ENCODE peak calls at places on chromosomes 3 and 15, in seven cellular contexts. I is OCI-LY7, N is K562, F is BJ, B is heart right ventricle, E is RWPE2, Q is cardiac muscle cell. Y is an unnamed sample.

GRCh38 chr15:51132384-51133139 is 37.9 kb upstream of the TNFAIP8L3 start:
- DNase-seq in I (peak; percentile 16), N (peak; percentile 55), F (peak; percentile 82), B (peak; percentile 26), E (no peak), Q (peak; percentile 50), Y (no peak)

GRCh38 chr15:101022876-101023275 is 103.7 kb downstream of the LRRK1 start:
- DNase-seq in I (no peak), N (no peak), F (no peak), B (peak; percentile 1), E (peak; percentile 41), Q (no peak), Y (no peak)

GRCh38 chr15:68200016-68200861 is 4.9 kb downstream of the CALML4 start:
- DNase-seq in I (no peak), N (no peak), F (no peak), B (no peak), E (no peak), Q (peak; percentile 36), Y (no peak)

GRCh38 chr3:130517541-130517940 is 564 bp downstream of the COL6A6 start:
- DNase-seq in I (no peak), N (no peak), F (no peak), B (no peak), E (no peak), Q (no peak), Y (no peak)

GRCh38 chr15:93980149-93980911 is 251.0 kb upstream of the MCTP2 start:
- DNase-seq in I (no peak), N (no peak), F (no peak), B (peak; percentile 57), E (no peak), Q (no peak), Y (no peak)

GRCh38 chr3:142999881-143000280 is 1.5 kb upstream of the U2SURP start:
- DNase-seq in I (no peak), N (peak; percentile 59), F (no peak), B (no peak), E (no peak), Q (no peak), Y (no peak)

GRCh38 chr3:114624047-114624445 is 330.2 kb downstream of the TIGIT start:
- DNase-seq in I (no peak), N (no peak), F (no peak), B (peak; percentile 70), E (no peak), Q (peak; percentile 18), Y (no peak)

GRCh38 chr3:45944830-45945620 is 1.8 kb downstream of the CXCR6 start:
- DNase-seq in I (no peak), N (no peak), F (no peak), B (no peak), E (no peak), Q (no peak), Y (peak; percentile 16)

GRCh38 chr3:152155246-152155645 is 113.5 kb upstream of the MBNL1 start:
- DNase-seq in I (no peak), N (no peak), F (no peak), B (no peak), E (no peak), Q (no peak), Y (no peak)

GRCh38 chr15:80059786-80060489 is 462 bp downstream of the ZFAND6 start:
- DNase-seq in I (peak; percentile 86), N (peak; percentile 89), F (no peak), B (peak; percentile 12), E (peak; percentile 78), Q (peak; percentile 80), Y (peak; percentile 64)

GRCh38 chr15:66294157-66294931 is 976 bp downstream of the DIS3L start:
- DNase-seq in I (peak; percentile 70), N (peak; percentile 56), F (peak; percentile 22), B (no peak), E (no peak), Q (peak; percentile 41), Y (no peak)

GRCh38 chr15:93179072-93179471 is 90.1 kb upstream of the RGMA start:
- DNase-seq in I (peak; percentile 53), N (no peak), F (no peak), B (peak; percentile 34), E (no peak), Q (peak; percentile 46), Y (no peak)

GRCh38 chr3:89260721-89261120 is 153.3 kb downstream of the EPHA3 start:
- DNase-seq in I (no peak), N (no peak), F (no peak), B (no peak), E (no peak), Q (no peak), Y (no peak)

GRCh38 chr3:98695816-98696215 is 67.3 kb upstream of the ST3GAL6 start:
- DNase-seq in I (no peak), N (no peak), F (no peak), B (no peak), E (no peak), Q (no peak), Y (no peak)

GRCh38 chr15:52220251-52220650 is 29.1 kb upstream of the GNB5 start:
- DNase-seq in I (no peak), N (no peak), F (no peak), B (no peak), E (no peak), Q (peak; percentile 14), Y (no peak)

GRCh38 chr3:37855363-37855970 is 6.2 kb upstream of the CTDSPL start:
- DNase-seq in I (peak; percentile 72), N (peak; percentile 80), F (no peak), B (peak; percentile 88), E (no peak), Q (peak; percentile 81), Y (peak; percentile 60)

GRCh38 chr15:41022487-41023090 is 69.3 kb downstream of the CHAC1 start:
- DNase-seq in I (peak; percentile 55), N (peak; percentile 38), F (no peak), B (peak; percentile 38), E (no peak), Q (peak; percentile 56), Y (peak; percentile 37)

GRCh38 chr3:47475029-47475569 is 642 bp downstream of the SCAP start:
- DNase-seq in I (no peak), N (peak; percentile 23), F (no peak), B (no peak), E (no peak), Q (peak; percentile 34), Y (no peak)

GRCh38 chr15:67783303-67783702 is 42.0 kb upstream of the SKOR1 start:
- DNase-seq in I (peak; percentile 97), N (no peak), F (no peak), B (no peak), E (no peak), Q (no peak), Y (peak; percentile 64)

GRCh38 chr15:65033659-65034269 is 4.3 kb upstream of the MTFMT start:
- DNase-seq in I (peak; percentile 68), N (peak; percentile 49), F (no peak), B (no peak), E (no peak), Q (no peak), Y (peak; percentile 34)

GRCh38 chr3:49791571-49791970 is 5.2 kb upstream of the IP6K1 start:
- DNase-seq in I (no peak), N (no peak), F (no peak), B (no peak), E (peak; percentile 19), Q (no peak), Y (no peak)

GRCh38 chr3:45907769-45908705 is 21.7 kb downstream of the CCR9 start:
- DNase-seq in I (no peak), N (no peak), F (no peak), B (no peak), E (no peak), Q (no peak), Y (peak; percentile 49)

GRCh38 chr3:177597325-177598109 is 400.2 kb upstream of the TBL1XR1 start:
- DNase-seq in I (peak; percentile 63), N (peak; percentile 31), F (peak; percentile 57), B (peak; percentile 60), E (no peak), Q (peak; percentile 17), Y (peak; percentile 56)

GRCh38 chr15:69271217-69271616 is 27.5 kb upstream of the PAQR5 start:
- DNase-seq in I (no peak), N (no peak), F (no peak), B (no peak), E (no peak), Q (no peak), Y (no peak)

GRCh38 chr15:91291673-91292072 is 191.6 kb downstream of the SV2B start:
- DNase-seq in I (peak; percentile 61), N (peak; percentile 62), F (no peak), B (peak; percentile 11), E (no peak), Q (no peak), Y (no peak)

GRCh38 chr3:194244167-194244566 is 107.0 kb downstream of the CPN2 start:
- DNase-seq in I (no peak), N (no peak), F (no peak), B (no peak), E (no peak), Q (no peak), Y (no peak)
- H3K4me3 ChIP-seq in I (no peak overlapping the region), N (no peak overlapping the region), F (no peak overlapping the region), B (no peak overlapping the region), E (no peak overlapping the region), Q (no peak overlapping the region), Y (no peak overlapping the region)

GRCh38 chr15:76961277-76962010 is 29.9 kb downstream of the RCN2 start:
- DNase-seq in I (no peak), N (no peak), F (no peak), B (no peak), E (no peak), Q (no peak), Y (no peak)
- H3K4me3 ChIP-seq in I (no peak overlapping the region), N (no peak overlapping the region), F (no peak overlapping the region), B (no peak overlapping the region), E (no peak overlapping the region), Q (no peak overlapping the region), Y (no peak overlapping the region)

GRCh38 chr15:29571728-29572454 is 250.4 kb downstream of the TJP1 start:
- DNase-seq in I (no peak), N (peak; percentile 18), F (no peak), B (no peak), E (no peak), Q (peak; percentile 77), Y (no peak)
- H3K4me3 ChIP-seq in I (no peak overlapping the region), N (no peak overlapping the region), F (no peak overlapping the region), B (peak overlapping the region; percentile 53), E (no peak overlapping the region), Q (peak overlapping the region; percentile 69), Y (no peak overlapping the region)

GRCh38 chr15:90003736-90004135 is 2.6 kb downstream of the ZNF710 start:
- DNase-seq in I (no peak), N (peak; percentile 5), F (no peak), B (no peak), E (peak; percentile 65), Q (no peak), Y (no peak)

GRCh38 chr15:90002428-90002844 is 1.3 kb downstream of the ZNF710 start:
- DNase-seq in I (peak; percentile 51), N (peak; percentile 44), F (no peak), B (peak; percentile 47), E (peak; percentile 79), Q (peak; percentile 47), Y (peak; percentile 68)

GRCh38 chr15:90006217-90007088 is 5.3 kb downstream of the ZNF710 start:
- DNase-seq in I (no peak), N (peak; percentile 5), F (no peak), B (no peak), E (peak; percentile 54), Q (no peak), Y (no peak)

GRCh38 chr15:90004671-90005070 is 3.5 kb downstream of the ZNF710 start:
- DNase-seq in I (no peak), N (peak; percentile 3), F (peak; percentile 88), B (no peak), E (peak; percentile 90), Q (no peak), Y (no peak)

DNA sequence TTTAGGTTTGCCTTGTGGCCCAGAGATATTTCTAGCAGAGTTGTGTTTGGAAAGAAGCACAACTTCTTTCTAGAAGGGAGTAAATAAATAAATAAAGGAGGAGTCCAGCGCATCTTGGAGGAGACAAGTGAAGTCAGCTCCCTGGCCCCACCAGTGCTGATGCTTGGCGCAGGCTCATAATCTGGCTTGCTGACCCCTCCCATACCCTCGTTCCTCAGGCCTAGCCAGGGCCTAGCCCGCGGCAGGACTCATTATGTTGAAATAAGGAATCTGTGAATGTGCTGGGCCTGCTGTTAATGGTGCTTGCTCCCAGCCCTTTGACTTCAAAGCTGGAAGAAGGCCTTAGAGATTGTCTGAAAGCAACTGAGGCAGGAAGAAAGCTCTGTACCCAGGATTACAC is 3.1 kb downstream of the ZNF710 start:
- DNase-seq in I (no peak), N (peak; percentile 8), F (no peak), B (no peak), E (peak; percentile 68), Q (no peak), Y (no peak)
- H3K4me3 ChIP-seq in I (no peak overlapping the region), N (no peak overlapping the region), F (no peak overlapping the region), B (peak overlapping the region; percentile 1), E (no peak overlapping the region), Q (no peak overlapping the region), Y (no peak overlapping the region)